ENCODE peak calls at places on chromosomes 12 and 14, in ten cellular contexts. K, R, B, S, D, H, C, E, U and P are unnamed samples.

GRCh38 chr14:100471451-100472093 is 115.6 kb downstream of the BEGAIN start:
- DNase-seq in E (no peak), K (no peak), D (peak), R (no peak), S (no peak), C (peak), H (no peak), B (peak), U (no peak), P (no peak)

GRCh38 chr14:63707216-63707615 is 20.6 kb downstream of the SGPP1 start:
- DNase-seq in C (no peak), K (no peak), S (no peak), R (no peak), E (no peak), D (no peak), B (no peak), U (no peak), H (no peak), P (no peak)

GRCh38 chr14:63901434-63902085 is 48.8 kb downstream of the SYNE2 start:
- DNase-seq in H (peak), B (no peak), U (peak), K (peak), D (no peak), E (no peak), S (no peak), R (no peak), C (no peak), P (peak)

GRCh38 chr12:107461222-107461980 is 224.2 kb upstream of the PWP1 start:
- DNase-seq in R (no peak), H (peak), U (peak), C (peak), E (no peak), D (no peak), K (peak), B (no peak), S (no peak), P (peak)

GRCh38 chr14:100031506-100032281 is 33.5 kb upstream of the EVL start:
- DNase-seq in D (no peak), S (no peak), R (no peak), U (peak), B (peak), K (peak), E (no peak), C (peak), H (peak), P (peak)

GRCh38 chr12:112843272-112843671 is 51.7 kb downstream of the RPH3A start:
- DNase-seq in S (no peak), R (no peak), K (peak), C (no peak), D (no peak), E (no peak), B (no peak), U (peak), H (no peak), P (no peak)

GRCh38 chr14:96309128-96309906 is 53.3 kb downstream of the BDKRB1 start:
- DNase-seq in S (no peak), R (peak), K (no peak), B (no peak), U (no peak), E (no peak), H (no peak), C (peak), D (no peak), P (no peak)

GRCh38 chr14:104496095-104496494 is 83.5 kb upstream of the C14orf180 start:
- DNase-seq in K (no peak), S (no peak), R (no peak), U (no peak), D (no peak), B (no peak), C (no peak), E (no peak), H (no peak), P (no peak)

GRCh38 chr12:45726594-45727300 is 2.8 kb upstream of the ARID2 start:
- DNase-seq in U (peak), D (peak), H (peak), R (peak), S (peak), B (no peak), K (peak), C (peak), E (peak), P (peak)

DNA sequence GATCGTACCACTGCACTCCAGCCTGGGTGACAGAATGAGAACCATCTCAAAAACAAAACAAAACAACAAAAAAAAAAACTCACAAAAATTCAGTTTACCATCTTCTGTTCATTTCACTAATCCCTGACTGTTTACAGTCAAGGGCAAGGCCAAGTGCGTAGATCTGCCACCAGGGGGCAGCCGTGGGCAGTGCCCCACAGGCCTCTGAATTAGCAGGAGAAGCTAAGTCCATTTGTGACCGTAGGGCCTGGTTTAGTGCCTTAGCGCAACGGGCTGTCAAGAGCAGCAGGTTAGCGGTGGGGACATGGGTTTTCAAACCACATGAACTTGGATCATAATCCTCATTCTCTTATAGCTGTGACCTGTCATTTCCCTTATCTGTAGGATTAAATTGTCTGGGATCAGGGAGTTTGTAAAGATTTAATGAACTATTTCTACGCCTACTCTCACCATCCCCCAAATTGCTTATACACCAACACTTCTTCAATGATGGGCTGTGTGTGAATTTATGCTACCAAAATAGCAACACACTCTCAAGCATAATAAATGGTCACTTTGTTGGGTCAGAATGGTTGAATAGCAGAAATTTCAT is 49.0 kb downstream of the KCTD10 start:
- DNase-seq in H (peak), U (peak), R (peak), D (peak), S (peak), B (peak), E (peak), K (peak), C (peak), P (peak)
- TF ChIP-seq CTCF in H (peak), U (peak), R (peak), D (peak), S (peak), B (peak), E (peak), K (peak), C (peak), P (peak)

DNA sequence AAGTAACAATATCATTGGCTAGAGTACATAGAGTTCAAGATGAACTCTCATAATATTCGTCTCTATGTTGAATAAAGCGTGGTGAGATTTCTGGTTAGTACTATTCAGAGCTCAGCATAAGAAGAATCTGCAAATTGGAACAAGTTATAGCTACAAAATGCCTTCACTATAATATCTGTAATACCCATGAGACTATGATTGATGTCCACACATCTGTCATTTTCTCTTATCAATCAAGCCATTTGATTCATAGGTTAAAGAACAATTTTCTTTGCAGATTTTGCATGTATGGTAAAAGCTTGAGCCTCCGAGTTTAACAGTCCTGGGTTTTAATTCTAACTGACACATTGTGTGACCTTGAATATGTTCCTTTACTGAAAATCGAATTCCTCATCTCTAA is 1.4 kb downstream of the SOCS4 start:
- DNase-seq in E (no peak), H (no peak), K (no peak), U (no peak), C (no peak), D (no peak), S (no peak), R (no peak), B (no peak), P (no peak)
- H3K4me3 ChIP-seq in E (peak), H (peak), K (peak), U (peak), C (no peak), D (peak), S (peak), R (peak), B (peak), P (no peak)

GRCh38 chr12:51217968-51218606 is at the start of gene POU6F1:
- DNase-seq in K (peak), E (peak), R (peak), B (peak), C (peak), H (peak), S (peak), D (peak), U (peak), P (peak)

GRCh38 chr12:51219345-51219744 is 1.5 kb upstream of the POU6F1 start:
- DNase-seq in E (no peak), K (no peak), R (no peak), D (no peak), U (no peak), C (no peak), H (no peak), S (no peak), B (no peak), P (no peak)

GRCh38 chr12:51216652-51217051 is 1.2 kb downstream of the POU6F1 start:
- DNase-seq in E (no peak), C (no peak), H (no peak), R (no peak), D (peak), B (no peak), U (no peak), K (no peak), S (no peak), P (no peak)

GRCh38 chr12:51218607-51219161 is 822 bp upstream of the POU6F1 start:
- DNase-seq in D (peak), R (no peak), C (peak), S (no peak), B (no peak), H (no peak), U (no peak), E (peak), K (no peak), P (no peak)

DNA sequence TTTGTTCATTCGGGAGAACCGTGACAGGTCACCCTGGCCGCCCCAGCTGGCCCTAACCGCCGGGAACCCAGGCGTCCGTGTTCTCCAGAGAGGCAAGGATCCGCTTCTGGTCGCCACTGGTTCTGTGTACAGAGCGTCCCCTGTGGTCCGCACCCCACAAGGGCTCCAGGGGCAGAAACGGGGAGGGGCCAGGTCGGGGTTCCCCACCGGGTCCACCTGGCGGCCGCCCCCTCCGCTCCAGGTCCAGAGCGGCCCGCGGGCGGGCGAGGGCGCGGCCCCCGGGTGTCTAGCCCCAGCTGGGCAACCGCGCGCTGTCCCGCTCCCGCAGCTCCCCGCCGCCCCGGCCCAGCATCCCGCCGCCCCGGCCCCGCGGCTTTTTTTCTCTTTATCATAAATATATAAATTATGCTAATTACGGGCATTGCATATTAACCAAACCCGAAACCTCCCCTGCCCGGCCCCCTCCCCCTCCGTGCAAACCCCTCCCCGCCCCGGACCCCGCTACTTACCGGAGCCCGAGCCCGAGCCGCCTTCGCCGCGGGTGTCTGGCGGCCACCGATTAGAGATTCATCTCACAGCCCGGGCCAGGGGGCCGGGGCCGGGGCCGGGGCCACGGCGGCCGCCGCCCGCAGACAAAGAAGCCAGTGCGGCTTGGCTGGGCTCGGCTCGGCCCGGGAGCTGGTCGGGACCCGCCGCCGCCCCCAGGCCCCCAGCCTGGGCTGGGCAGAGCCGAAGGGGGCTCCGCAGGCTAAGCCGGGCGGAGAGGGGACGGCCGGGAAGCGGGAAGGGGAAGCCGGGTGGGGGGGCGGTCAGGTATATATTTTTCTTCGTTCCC is 512 bp downstream of the POU6F1 start:
- DNase-seq in D (peak), H (no peak), E (peak), U (no peak), C (peak), K (peak), B (no peak), S (peak), R (peak), P (peak)
- TF ChIP-seq CTCF in D (peak), H (no peak), E (peak), U (peak), C (no peak), K (peak), B (peak), S (peak), R (peak), P (no peak)

DNA sequence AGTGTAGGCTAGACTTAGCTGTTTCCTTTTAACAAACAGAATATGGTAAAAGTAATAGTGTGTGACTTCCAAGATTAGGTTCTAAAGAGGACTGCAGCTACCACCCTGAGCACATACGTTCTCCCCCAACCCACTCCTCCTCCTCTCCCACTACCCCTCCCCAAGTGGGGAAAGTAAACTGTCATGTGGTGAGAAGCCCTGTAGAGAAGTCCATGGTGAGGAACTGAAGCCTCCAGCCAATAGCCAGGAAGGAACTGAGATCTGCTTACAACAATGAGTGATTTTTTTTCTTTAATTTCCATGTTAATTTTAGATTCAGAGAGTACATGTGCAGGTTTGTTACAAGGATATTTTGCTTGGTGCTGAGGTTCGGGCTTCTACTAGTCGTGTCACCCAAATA is 57.0 kb upstream of the EGLN3 start:
- DNase-seq in S (no peak), U (no peak), B (no peak), C (no peak), D (no peak), H (no peak), E (no peak), K (no peak), R (no peak), P (no peak)
- H3K4me3 ChIP-seq in S (no peak), U (no peak), B (no peak), C (no peak), D (no peak), H (no peak), E (no peak), K (no peak), R (no peak), P (no peak)

DNA sequence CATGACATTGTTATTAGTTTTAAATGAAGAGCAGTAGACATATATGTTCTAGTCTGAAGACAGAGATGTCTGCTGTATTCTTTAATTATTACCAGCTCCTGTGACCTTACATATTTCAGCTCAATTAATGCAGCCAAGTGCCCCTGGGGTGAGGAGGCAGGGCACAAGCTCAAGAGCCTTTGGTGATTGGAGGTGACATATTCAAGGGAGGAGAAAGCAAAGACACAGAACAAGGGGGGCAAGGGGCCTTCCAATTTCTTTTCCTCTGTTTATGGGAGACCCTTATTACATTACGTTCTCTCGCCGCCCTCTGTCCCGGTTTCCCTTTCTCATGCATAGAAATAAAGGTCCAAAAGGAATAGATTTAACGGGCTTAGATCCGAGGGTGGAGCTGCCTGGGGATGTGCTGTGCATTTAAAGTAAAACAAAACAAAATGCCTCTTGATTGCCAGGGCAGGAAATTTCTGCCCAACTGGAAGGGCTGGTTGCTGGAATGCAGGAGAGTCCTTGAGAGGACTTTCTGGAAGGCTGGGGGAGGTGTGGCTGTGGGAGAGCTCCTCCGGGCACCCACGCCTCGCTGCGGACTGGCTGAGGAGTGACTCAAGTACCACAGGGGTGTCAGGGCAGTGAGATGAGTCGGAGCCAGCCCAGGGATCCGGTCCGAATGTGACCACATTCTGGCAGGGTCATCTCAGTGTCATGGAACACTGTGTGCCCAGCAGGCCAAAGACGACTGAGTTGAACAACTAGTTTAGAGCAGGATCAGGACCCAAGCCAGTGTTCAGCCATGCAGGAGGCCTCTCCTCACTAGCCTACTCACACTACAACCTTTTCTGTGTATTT is 32.1 kb upstream of the GSG1 start:
- DNase-seq in S (peak), E (peak), D (no peak), B (peak), R (no peak), C (peak), H (peak), K (no peak), U (peak), P (peak)
- TF ChIP-seq CTCF in S (no peak), E (no peak), D (no peak), B (no peak), R (no peak), C (no peak), H (no peak), K (no peak), U (peak), P (no peak)

GRCh38 chr12:124422570-124423523 is 128.0 kb downstream of the RFLNA start:
- DNase-seq in H (peak), C (peak), S (peak), D (no peak), E (peak), U (peak), K (peak), R (peak), B (peak), P (peak)
- H3K4me3 ChIP-seq in H (no peak), C (no peak), S (peak), D (no peak), E (peak), U (peak), K (no peak), R (no peak), B (peak), P (no peak)

DNA sequence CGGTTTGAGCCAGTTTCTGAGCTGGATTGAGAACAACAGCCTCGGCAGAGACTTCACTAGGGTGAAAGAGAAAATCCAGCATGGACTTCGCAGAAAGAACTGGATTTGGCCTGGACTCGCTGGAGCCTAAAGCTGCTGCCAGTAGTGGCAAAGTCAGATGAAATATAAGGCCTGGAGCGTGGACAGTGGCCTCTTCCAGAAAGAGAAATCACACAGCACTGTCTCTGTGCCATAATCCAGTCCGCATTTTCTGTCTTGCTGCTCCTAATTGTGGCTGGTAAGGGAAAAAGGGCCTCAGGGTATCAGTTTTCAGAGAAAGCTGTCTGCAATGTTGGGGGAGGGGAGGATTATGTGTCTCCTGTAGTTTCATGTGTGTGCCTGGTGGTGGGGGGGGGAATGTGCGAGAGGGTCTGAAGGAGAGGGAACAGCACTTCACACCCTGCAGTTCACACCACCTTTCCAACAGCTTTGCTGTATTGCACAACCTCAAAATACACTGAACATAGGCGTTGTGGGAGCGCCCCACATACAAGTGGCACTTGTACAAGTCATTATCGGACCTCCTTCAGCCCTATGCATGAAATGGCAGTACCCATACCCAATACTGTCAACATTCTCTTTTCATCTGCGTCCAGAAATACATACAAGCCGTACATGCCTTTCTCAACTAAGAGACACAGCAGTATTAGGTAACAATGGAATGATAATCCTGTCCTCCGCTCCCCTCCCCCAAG is 107.6 kb upstream of the ATF7IP start:
- DNase-seq in B (peak), D (peak), R (peak), H (peak), C (peak), S (peak), K (peak), E (peak), U (peak), P (peak)
- TF ChIP-seq CTCF in B (no peak), D (peak), R (no peak), H (no peak), C (no peak), S (peak), K (no peak), E (no peak), U (no peak), P (no peak)